ENCODE peak calls at places on chromosomes 11 and 22, in nine cellular contexts. One of them, this sample, is unnamed.

GRCh38 chr11:126345759-126346585 is 9.5 kb upstream of the ST3GAL4 start:
- DNase-seq in neural crest cell: no peak
- DNase-seq in IMR-90: peak; percentile 75
- DNase-seq in mesothelial cell of epicardium: no peak
- DNase-seq in lung: no peak
- DNase-seq in AG10803: peak; percentile 78
- DNase-seq in cardiac fibroblast: peak; percentile 89
- DNase-seq in GM20000: no peak
- DNase-seq in cardiac muscle cell: peak; percentile 92
- DNase-seq in this sample: no peak

GRCh38 chr11:36411202-36411640 is 98.9 kb downstream of the TRAF6 start:
- DNase-seq in neural crest cell: no peak
- DNase-seq in IMR-90: no peak
- DNase-seq in mesothelial cell of epicardium: no peak
- DNase-seq in lung: peak; percentile 54
- DNase-seq in AG10803: no peak
- DNase-seq in cardiac fibroblast: no peak
- DNase-seq in GM20000: peak; percentile 52
- DNase-seq in cardiac muscle cell: peak; percentile 22
- DNase-seq in this sample: no peak

GRCh38 chr11:5736396-5736795 is at the start of gene OR56B1:
- DNase-seq in neural crest cell: no peak
- DNase-seq in IMR-90: no peak
- DNase-seq in mesothelial cell of epicardium: no peak
- DNase-seq in lung: no peak
- DNase-seq in AG10803: no peak
- DNase-seq in cardiac fibroblast: no peak
- DNase-seq in GM20000: no peak
- DNase-seq in cardiac muscle cell: no peak
- DNase-seq in this sample: no peak

GRCh38 chr11:43135966-43136534 is 175.7 kb upstream of the API5 start:
- DNase-seq in neural crest cell: no peak
- DNase-seq in IMR-90: no peak
- DNase-seq in mesothelial cell of epicardium: no peak
- DNase-seq in lung: no peak
- DNase-seq in AG10803: no peak
- DNase-seq in cardiac fibroblast: no peak
- DNase-seq in GM20000: no peak
- DNase-seq in cardiac muscle cell: no peak
- DNase-seq in this sample: no peak

GRCh38 chr11:86941871-86942208 is 13.4 kb downstream of the FZD4 start:
- DNase-seq in neural crest cell: no peak
- DNase-seq in IMR-90: no peak
- DNase-seq in mesothelial cell of epicardium: no peak
- DNase-seq in lung: no peak
- DNase-seq in AG10803: no peak
- DNase-seq in cardiac fibroblast: no peak
- DNase-seq in GM20000: no peak
- DNase-seq in cardiac muscle cell: no peak
- DNase-seq in this sample: no peak

GRCh38 chr11:123100378-123101085 is 38.6 kb upstream of the HSPA8 start:
- DNase-seq in neural crest cell: no peak
- DNase-seq in IMR-90: no peak
- DNase-seq in mesothelial cell of epicardium: no peak
- DNase-seq in lung: no peak
- DNase-seq in AG10803: no peak
- DNase-seq in cardiac fibroblast: peak; percentile 63
- DNase-seq in GM20000: no peak
- DNase-seq in cardiac muscle cell: peak; percentile 63
- DNase-seq in this sample: no peak

GRCh38 chr11:121497176-121497995 is 44.6 kb upstream of the SORL1-AS1 start:
- DNase-seq in neural crest cell: no peak
- DNase-seq in IMR-90: no peak
- DNase-seq in mesothelial cell of epicardium: no peak
- DNase-seq in lung: peak; percentile 41
- DNase-seq in AG10803: no peak
- DNase-seq in cardiac fibroblast: no peak
- DNase-seq in GM20000: no peak
- DNase-seq in cardiac muscle cell: no peak
- DNase-seq in this sample: no peak

GRCh38 chr11:123093686-123094085 is 31.8 kb upstream of the HSPA8 start:
- DNase-seq in neural crest cell: no peak
- DNase-seq in IMR-90: no peak
- DNase-seq in mesothelial cell of epicardium: no peak
- DNase-seq in lung: no peak
- DNase-seq in AG10803: no peak
- DNase-seq in cardiac fibroblast: no peak
- DNase-seq in GM20000: no peak
- DNase-seq in cardiac muscle cell: no peak
- DNase-seq in this sample: no peak

GRCh38 chr11:3341298-3341697 is 37.6 kb downstream of the ZNF195 start:
- DNase-seq in neural crest cell: peak; percentile 36
- DNase-seq in IMR-90: no peak
- DNase-seq in mesothelial cell of epicardium: no peak
- DNase-seq in lung: peak; percentile 50
- DNase-seq in AG10803: peak; percentile 8
- DNase-seq in cardiac fibroblast: peak; percentile 15
- DNase-seq in GM20000: peak; percentile 55
- DNase-seq in cardiac muscle cell: peak; percentile 41
- DNase-seq in this sample: no peak

GRCh38 chr11:104531075-104531474 is 367.1 kb upstream of the PDGFD start:
- DNase-seq in neural crest cell: no peak
- DNase-seq in IMR-90: no peak
- DNase-seq in mesothelial cell of epicardium: no peak
- DNase-seq in lung: no peak
- DNase-seq in AG10803: no peak
- DNase-seq in cardiac fibroblast: no peak
- DNase-seq in GM20000: peak; percentile 4
- DNase-seq in cardiac muscle cell: no peak
- DNase-seq in this sample: no peak

GRCh38 chr11:22432331-22433065 is 94.3 kb downstream of the SLC17A6 start:
- DNase-seq in neural crest cell: peak; percentile 35
- DNase-seq in IMR-90: peak; percentile 24
- DNase-seq in mesothelial cell of epicardium: no peak
- DNase-seq in lung: no peak
- DNase-seq in AG10803: peak; percentile 25
- DNase-seq in cardiac fibroblast: peak; percentile 72
- DNase-seq in GM20000: no peak
- DNase-seq in cardiac muscle cell: peak; percentile 83
- DNase-seq in this sample: no peak

GRCh38 chr11:76597533-76598425 is 72.8 kb downstream of the LRRC32 start:
- DNase-seq in neural crest cell: no peak
- DNase-seq in IMR-90: no peak
- DNase-seq in mesothelial cell of epicardium: no peak
- DNase-seq in lung: peak; percentile 26
- DNase-seq in AG10803: no peak
- DNase-seq in cardiac fibroblast: no peak
- DNase-seq in GM20000: no peak
- DNase-seq in cardiac muscle cell: no peak
- DNase-seq in this sample: no peak

GRCh38 chr11:111604392-111605009 is 2.3 kb downstream of the SIK2 start:
- DNase-seq in neural crest cell: no peak
- DNase-seq in IMR-90: peak; percentile 45
- DNase-seq in mesothelial cell of epicardium: no peak
- DNase-seq in lung: no peak
- DNase-seq in AG10803: peak; percentile 39
- DNase-seq in cardiac fibroblast: peak; percentile 63
- DNase-seq in GM20000: peak; percentile 53
- DNase-seq in cardiac muscle cell: peak; percentile 62
- DNase-seq in this sample: no peak

GRCh38 chr11:28289444-28289843 is 181.3 kb downstream of the METTL15 start:
- DNase-seq in neural crest cell: no peak
- DNase-seq in IMR-90: no peak
- DNase-seq in mesothelial cell of epicardium: no peak
- DNase-seq in lung: no peak
- DNase-seq in AG10803: no peak
- DNase-seq in cardiac fibroblast: no peak
- DNase-seq in GM20000: no peak
- DNase-seq in cardiac muscle cell: no peak
- DNase-seq in this sample: no peak

DNA sequence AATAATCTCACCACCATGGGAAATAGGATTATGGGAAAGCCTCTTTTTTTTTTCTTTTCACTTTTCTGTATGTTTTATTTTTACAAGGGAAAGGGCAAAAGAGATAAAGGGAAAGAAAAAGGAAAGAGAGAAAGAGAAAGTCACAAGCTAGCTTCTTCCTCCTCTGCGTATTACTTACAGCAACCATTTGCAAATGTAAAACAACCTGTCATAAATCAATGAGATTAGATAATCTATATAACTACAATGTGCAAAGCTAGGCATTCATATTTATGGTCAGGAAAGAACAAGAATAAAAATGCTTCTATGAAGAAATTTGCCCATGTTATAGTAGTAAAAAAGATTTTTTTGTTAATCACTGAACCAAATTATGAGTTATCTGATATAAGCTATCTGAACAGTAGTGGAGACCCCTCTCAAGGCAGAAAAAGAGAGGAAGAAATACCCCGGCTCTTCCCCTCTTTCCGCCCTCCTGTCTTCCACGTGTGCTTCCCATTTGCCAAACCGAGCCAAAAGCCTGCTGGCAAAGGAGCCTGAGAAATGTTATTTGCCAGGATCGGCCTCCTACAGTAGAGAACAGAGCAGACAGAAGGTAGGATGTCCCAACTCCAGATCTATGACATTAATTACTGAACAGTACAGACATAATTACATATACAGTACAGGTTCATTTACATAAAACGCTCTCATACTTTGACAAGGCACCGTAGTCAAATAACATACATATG is 50.2 kb downstream of the ARHGAP32 start:
- DNase-seq in neural crest cell: no peak
- DNase-seq in IMR-90: no peak
- DNase-seq in mesothelial cell of epicardium: no peak
- DNase-seq in lung: no peak
- DNase-seq in AG10803: peak; percentile 30
- DNase-seq in cardiac fibroblast: peak; percentile 23
- DNase-seq in GM20000: no peak
- DNase-seq in cardiac muscle cell: peak; percentile 38
- DNase-seq in this sample: no peak
- TF ChIP-seq CTCF in neural crest cell: no peak
- TF ChIP-seq CTCF in IMR-90: no peak
- TF ChIP-seq CTCF in mesothelial cell of epicardium: no peak
- TF ChIP-seq CTCF in lung: no peak
- TF ChIP-seq CTCF in AG10803: no peak
- TF ChIP-seq CTCF in cardiac fibroblast: no peak
- TF ChIP-seq CTCF in GM20000: no peak
- TF ChIP-seq CTCF in cardiac muscle cell: no peak
- TF ChIP-seq CTCF in this sample: no peak

GRCh38 chr22:25076281-25076680 is 123.4 kb upstream of the CRYBB3 start:
- DNase-seq in neural crest cell: no peak
- DNase-seq in IMR-90: no peak
- DNase-seq in mesothelial cell of epicardium: no peak
- DNase-seq in lung: no peak
- DNase-seq in AG10803: no peak
- DNase-seq in cardiac fibroblast: no peak
- DNase-seq in GM20000: no peak
- DNase-seq in cardiac muscle cell: no peak
- DNase-seq in this sample: no peak

GRCh38 chr22:25077964-25078363 is 121.7 kb upstream of the CRYBB3 start:
- DNase-seq in neural crest cell: no peak
- DNase-seq in IMR-90: no peak
- DNase-seq in mesothelial cell of epicardium: no peak
- DNase-seq in lung: no peak
- DNase-seq in AG10803: no peak
- DNase-seq in cardiac fibroblast: no peak
- DNase-seq in GM20000: no peak
- DNase-seq in cardiac muscle cell: no peak
- DNase-seq in this sample: no peak

GRCh38 chr22:25077056-25077455 is 122.6 kb upstream of the CRYBB3 start:
- DNase-seq in neural crest cell: no peak
- DNase-seq in IMR-90: no peak
- DNase-seq in mesothelial cell of epicardium: no peak
- DNase-seq in lung: no peak
- DNase-seq in AG10803: no peak
- DNase-seq in cardiac fibroblast: no peak
- DNase-seq in GM20000: no peak
- DNase-seq in cardiac muscle cell: no peak
- DNase-seq in this sample: no peak

GRCh38 chr22:25080855-25081254 is 118.8 kb upstream of the CRYBB3 start:
- DNase-seq in neural crest cell: no peak
- DNase-seq in IMR-90: no peak
- DNase-seq in mesothelial cell of epicardium: no peak
- DNase-seq in lung: no peak
- DNase-seq in AG10803: no peak
- DNase-seq in cardiac fibroblast: no peak
- DNase-seq in GM20000: no peak
- DNase-seq in cardiac muscle cell: no peak
- DNase-seq in this sample: no peak

GRCh38 chr22:25078591-25078990 is 121.1 kb upstream of the CRYBB3 start:
- DNase-seq in neural crest cell: no peak
- DNase-seq in IMR-90: no peak
- DNase-seq in mesothelial cell of epicardium: no peak
- DNase-seq in lung: no peak
- DNase-seq in AG10803: no peak
- DNase-seq in cardiac fibroblast: no peak
- DNase-seq in GM20000: no peak
- DNase-seq in cardiac muscle cell: no peak
- DNase-seq in this sample: no peak
- TF ChIP-seq CTCF in neural crest cell: no peak
- TF ChIP-seq CTCF in IMR-90: no peak
- TF ChIP-seq CTCF in mesothelial cell of epicardium: no peak
- TF ChIP-seq CTCF in lung: no peak
- TF ChIP-seq CTCF in AG10803: no peak
- TF ChIP-seq CTCF in cardiac fibroblast: no peak
- TF ChIP-seq CTCF in GM20000: no peak
- TF ChIP-seq CTCF in cardiac muscle cell: no peak
- TF ChIP-seq CTCF in this sample: no peak

GRCh38 chr22:41524809-41525449 is 19.3 kb downstream of the POLR3H start:
- DNase-seq in neural crest cell: no peak
- DNase-seq in IMR-90: no peak
- DNase-seq in mesothelial cell of epicardium: no peak
- DNase-seq in lung: no peak
- DNase-seq in AG10803: no peak
- DNase-seq in cardiac fibroblast: no peak
- DNase-seq in GM20000: peak; percentile 56
- DNase-seq in cardiac muscle cell: no peak
- DNase-seq in this sample: no peak
- TF ChIP-seq CTCF in neural crest cell: no peak
- TF ChIP-seq CTCF in IMR-90: no peak
- TF ChIP-seq CTCF in mesothelial cell of epicardium: no peak
- TF ChIP-seq CTCF in lung: no peak
- TF ChIP-seq CTCF in AG10803: no peak
- TF ChIP-seq CTCF in cardiac fibroblast: no peak
- TF ChIP-seq CTCF in GM20000: no peak
- TF ChIP-seq CTCF in cardiac muscle cell: no peak
- TF ChIP-seq CTCF in this sample: no peak

DNA sequence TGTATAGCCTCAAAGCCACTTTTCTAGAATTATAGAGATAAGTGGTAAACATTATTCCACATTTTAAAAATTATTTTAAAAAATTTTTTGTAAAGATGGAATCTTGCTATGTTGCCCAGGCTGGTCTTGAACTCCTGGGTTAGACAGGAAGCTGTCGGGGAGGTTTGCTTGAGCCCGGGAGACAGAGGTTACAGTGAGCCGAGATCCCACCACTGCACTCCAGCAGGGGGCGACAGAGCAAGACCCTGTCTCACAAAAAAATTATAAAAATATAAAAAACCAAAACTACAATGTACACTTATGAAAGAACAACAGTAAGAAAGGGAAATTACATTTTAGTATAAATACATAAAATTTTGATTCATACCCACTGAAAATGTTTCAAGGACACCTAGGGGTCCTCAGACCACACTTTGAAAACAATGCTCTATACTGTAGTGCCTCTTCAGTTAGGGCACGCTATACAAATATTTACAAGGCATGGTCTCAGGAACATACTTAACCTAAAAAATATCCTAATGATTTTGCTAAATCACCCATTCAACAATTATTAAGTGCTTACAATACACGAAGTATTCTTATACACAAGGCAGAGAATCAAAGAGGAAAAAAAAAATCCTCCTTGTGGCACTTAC is 111.2 kb downstream of the MRTFA start:
- DNase-seq in neural crest cell: peak; percentile 49
- DNase-seq in IMR-90: peak; percentile 46
- DNase-seq in mesothelial cell of epicardium: no peak
- DNase-seq in lung: peak; percentile 42
- DNase-seq in AG10803: peak; percentile 40
- DNase-seq in cardiac fibroblast: peak; percentile 67
- DNase-seq in GM20000: no peak
- DNase-seq in cardiac muscle cell: peak; percentile 74
- DNase-seq in this sample: no peak
- TF ChIP-seq CTCF in neural crest cell: peak; percentile 85
- TF ChIP-seq CTCF in IMR-90: peak; percentile 63
- TF ChIP-seq CTCF in mesothelial cell of epicardium: peak; percentile 86
- TF ChIP-seq CTCF in lung: peak; percentile 45
- TF ChIP-seq CTCF in AG10803: peak; percentile 69
- TF ChIP-seq CTCF in cardiac fibroblast: peak; percentile 71
- TF ChIP-seq CTCF in GM20000: peak; percentile 61
- TF ChIP-seq CTCF in cardiac muscle cell: peak; percentile 79
- TF ChIP-seq CTCF in this sample: peak; percentile 83